ENCODE peak calls at places on chromosome 9, in eight cellular contexts. One of them, this sample, is unnamed.

GRCh38 chr9:93235278-93235960 is 51.5 kb downstream of the WNK2 start:
- DNase-seq in NCI-H82: peak
- DNase-seq in T-helper 2 cell: no peak
- DNase-seq in GM13976: no peak
- DNase-seq in CD8-positive, alpha-beta T cell: no peak
- DNase-seq in T47D: no peak
- DNase-seq in GM04504: no peak
- DNase-seq in activated CD4-positive, alpha-beta T cell treated with anti-CD3 and anti-CD28 coated beads for 48 hours: no peak
- DNase-seq in this sample: no peak

GRCh38 chr9:21764736-21765245 is 37.6 kb upstream of the MTAP start:
- DNase-seq in GM04504: no peak
- DNase-seq in GM13976: no peak
- DNase-seq in activated CD4-positive, alpha-beta T cell treated with anti-CD3 and anti-CD28 coated beads for 48 hours: no peak
- DNase-seq in T-helper 2 cell: no peak
- DNase-seq in NCI-H82: no peak
- DNase-seq in CD8-positive, alpha-beta T cell: no peak
- DNase-seq in T47D: no peak
- DNase-seq in this sample: no peak

GRCh38 chr9:72930828-72931227 is 22.0 kb downstream of the ALDH1A1 start:
- DNase-seq in T-helper 2 cell: no peak
- DNase-seq in activated CD4-positive, alpha-beta T cell treated with anti-CD3 and anti-CD28 coated beads for 48 hours: no peak
- DNase-seq in GM13976: no peak
- DNase-seq in NCI-H82: no peak
- DNase-seq in CD8-positive, alpha-beta T cell: no peak
- DNase-seq in T47D: peak
- DNase-seq in GM04504: no peak
- DNase-seq in this sample: no peak

GRCh38 chr9:95796029-95796428 is 79.5 kb upstream of the ERCC6L2 start:
- DNase-seq in T47D: no peak
- DNase-seq in CD8-positive, alpha-beta T cell: no peak
- DNase-seq in GM04504: no peak
- DNase-seq in NCI-H82: no peak
- DNase-seq in GM13976: no peak
- DNase-seq in activated CD4-positive, alpha-beta T cell treated with anti-CD3 and anti-CD28 coated beads for 48 hours: no peak
- DNase-seq in T-helper 2 cell: no peak
- DNase-seq in this sample: no peak

GRCh38 chr9:87243602-87244001 is 254.1 kb upstream of the DAPK1 start:
- DNase-seq in CD8-positive, alpha-beta T cell: no peak
- DNase-seq in T47D: no peak
- DNase-seq in GM13976: no peak
- DNase-seq in activated CD4-positive, alpha-beta T cell treated with anti-CD3 and anti-CD28 coated beads for 48 hours: no peak
- DNase-seq in T-helper 2 cell: no peak
- DNase-seq in GM04504: no peak
- DNase-seq in NCI-H82: no peak
- DNase-seq in this sample: no peak

GRCh38 chr9:94108584-94108983 is 24.3 kb downstream of the PTPDC1 start:
- DNase-seq in CD8-positive, alpha-beta T cell: no peak
- DNase-seq in activated CD4-positive, alpha-beta T cell treated with anti-CD3 and anti-CD28 coated beads for 48 hours: no peak
- DNase-seq in GM04504: no peak
- DNase-seq in T-helper 2 cell: no peak
- DNase-seq in T47D: no peak
- DNase-seq in NCI-H82: no peak
- DNase-seq in GM13976: no peak
- DNase-seq in this sample: no peak

GRCh38 chr9:37471942-37472679 is 6.9 kb upstream of the ZBTB5 start:
- DNase-seq in GM13976: no peak
- DNase-seq in CD8-positive, alpha-beta T cell: no peak
- DNase-seq in GM04504: peak
- DNase-seq in T-helper 2 cell: no peak
- DNase-seq in NCI-H82: no peak
- DNase-seq in activated CD4-positive, alpha-beta T cell treated with anti-CD3 and anti-CD28 coated beads for 48 hours: no peak
- DNase-seq in T47D: peak
- DNase-seq in this sample: peak

GRCh38 chr9:114060711-114061110 is 17.4 kb downstream of the AMBP start:
- DNase-seq in T-helper 2 cell: no peak
- DNase-seq in CD8-positive, alpha-beta T cell: no peak
- DNase-seq in activated CD4-positive, alpha-beta T cell treated with anti-CD3 and anti-CD28 coated beads for 48 hours: no peak
- DNase-seq in T47D: no peak
- DNase-seq in GM04504: no peak
- DNase-seq in GM13976: no peak
- DNase-seq in NCI-H82: no peak
- DNase-seq in this sample: no peak

GRCh38 chr9:17978773-17979172 is 399.9 kb downstream of the SH3GL2 start:
- DNase-seq in T47D: no peak
- DNase-seq in GM13976: no peak
- DNase-seq in NCI-H82: no peak
- DNase-seq in activated CD4-positive, alpha-beta T cell treated with anti-CD3 and anti-CD28 coated beads for 48 hours: no peak
- DNase-seq in GM04504: no peak
- DNase-seq in CD8-positive, alpha-beta T cell: no peak
- DNase-seq in T-helper 2 cell: no peak
- DNase-seq in this sample: no peak

GRCh38 chr9:12814877-12815237 is 40.0 kb downstream of the LURAP1L start:
- DNase-seq in GM04504: no peak
- DNase-seq in GM13976: no peak
- DNase-seq in CD8-positive, alpha-beta T cell: no peak
- DNase-seq in NCI-H82: no peak
- DNase-seq in T47D: no peak
- DNase-seq in T-helper 2 cell: no peak
- DNase-seq in activated CD4-positive, alpha-beta T cell treated with anti-CD3 and anti-CD28 coated beads for 48 hours: no peak
- DNase-seq in this sample: no peak

GRCh38 chr9:92661761-92662160 is 8.2 kb downstream of the IPPK start:
- DNase-seq in CD8-positive, alpha-beta T cell: no peak
- DNase-seq in GM04504: no peak
- DNase-seq in GM13976: no peak
- DNase-seq in T47D: no peak
- DNase-seq in T-helper 2 cell: no peak
- DNase-seq in activated CD4-positive, alpha-beta T cell treated with anti-CD3 and anti-CD28 coated beads for 48 hours: no peak
- DNase-seq in NCI-H82: no peak
- DNase-seq in this sample: no peak

GRCh38 chr9:121736964-121737462 is 85.6 kb downstream of the DAB2IP start:
- DNase-seq in GM13976: peak
- DNase-seq in NCI-H82: no peak
- DNase-seq in GM04504: no peak
- DNase-seq in T47D: peak
- DNase-seq in T-helper 2 cell: no peak
- DNase-seq in CD8-positive, alpha-beta T cell: no peak
- DNase-seq in activated CD4-positive, alpha-beta T cell treated with anti-CD3 and anti-CD28 coated beads for 48 hours: no peak
- DNase-seq in this sample: no peak

GRCh38 chr9:127388037-127388855 is 8.7 kb upstream of the SLC2A8 start:
- DNase-seq in T-helper 2 cell: peak
- DNase-seq in NCI-H82: no peak
- DNase-seq in T47D: no peak
- DNase-seq in GM13976: peak
- DNase-seq in activated CD4-positive, alpha-beta T cell treated with anti-CD3 and anti-CD28 coated beads for 48 hours: peak
- DNase-seq in CD8-positive, alpha-beta T cell: peak
- DNase-seq in GM04504: peak
- DNase-seq in this sample: peak

GRCh38 chr9:71001780-71002386 is 119.5 kb downstream of the TRPM3 start:
- DNase-seq in T-helper 2 cell: no peak
- DNase-seq in NCI-H82: peak
- DNase-seq in GM13976: peak
- DNase-seq in GM04504: no peak
- DNase-seq in activated CD4-positive, alpha-beta T cell treated with anti-CD3 and anti-CD28 coated beads for 48 hours: peak
- DNase-seq in CD8-positive, alpha-beta T cell: no peak
- DNase-seq in T47D: peak
- DNase-seq in this sample: peak

GRCh38 chr9:121773286-121773953 is 122.0 kb downstream of the DAB2IP start:
- DNase-seq in T47D: no peak
- DNase-seq in CD8-positive, alpha-beta T cell: no peak
- DNase-seq in activated CD4-positive, alpha-beta T cell treated with anti-CD3 and anti-CD28 coated beads for 48 hours: no peak
- DNase-seq in T-helper 2 cell: no peak
- DNase-seq in GM04504: no peak
- DNase-seq in GM13976: no peak
- DNase-seq in NCI-H82: no peak
- DNase-seq in this sample: no peak

GRCh38 chr9:121645003-121645402 is 6.4 kb upstream of the DAB2IP start:
- DNase-seq in T-helper 2 cell: no peak
- DNase-seq in T47D: no peak
- DNase-seq in CD8-positive, alpha-beta T cell: no peak
- DNase-seq in NCI-H82: peak
- DNase-seq in activated CD4-positive, alpha-beta T cell treated with anti-CD3 and anti-CD28 coated beads for 48 hours: no peak
- DNase-seq in GM04504: no peak
- DNase-seq in GM13976: no peak
- DNase-seq in this sample: no peak

GRCh38 chr9:132585954-132586829 is 3.8 kb downstream of the BARHL1 start:
- DNase-seq in CD8-positive, alpha-beta T cell: no peak
- DNase-seq in NCI-H82: peak
- DNase-seq in GM04504: no peak
- DNase-seq in T47D: no peak
- DNase-seq in activated CD4-positive, alpha-beta T cell treated with anti-CD3 and anti-CD28 coated beads for 48 hours: no peak
- DNase-seq in GM13976: peak
- DNase-seq in T-helper 2 cell: no peak
- DNase-seq in this sample: no peak

GRCh38 chr9:138097501-138097991 is 220.0 kb downstream of the CACNA1B start:
- DNase-seq in T47D: no peak
- DNase-seq in GM13976: peak
- DNase-seq in CD8-positive, alpha-beta T cell: no peak
- DNase-seq in T-helper 2 cell: no peak
- DNase-seq in NCI-H82: no peak
- DNase-seq in activated CD4-positive, alpha-beta T cell treated with anti-CD3 and anti-CD28 coated beads for 48 hours: no peak
- DNase-seq in GM04504: no peak
- DNase-seq in this sample: no peak

This sample was measured in RCC 7860.